ENCODE peak calls at places on chromosome 4, in nine cellular contexts. One of them, this sample, is unnamed.

GRCh38 chr4:173057906-173058305 is 110.7 kb upstream of the GALNT7 start:
- DNase-seq in A673: no peak
- DNase-seq in A549: no peak
- DNase-seq in SK-N-SH: no peak
- DNase-seq in AG04449: no peak
- DNase-seq in brain microvascular endothelial cell: peak; percentile 9
- DNase-seq in AG10803: no peak
- DNase-seq in AG04450: no peak
- DNase-seq in lower leg skin: no peak
- DNase-seq in this sample: no peak

GRCh38 chr4:57122959-57123358 is 12.8 kb upstream of the IGFBP7 start:
- DNase-seq in brain microvascular endothelial cell: no peak
- DNase-seq in A673: no peak
- DNase-seq in AG10803: no peak
- DNase-seq in A549: no peak
- DNase-seq in SK-N-SH: no peak
- DNase-seq in AG04449: no peak
- DNase-seq in AG04450: no peak
- DNase-seq in lower leg skin: no peak
- DNase-seq in this sample: no peak

GRCh38 chr4:54041100-54041499 is 23.3 kb downstream of the CHIC2 start:
- DNase-seq in AG10803: no peak
- DNase-seq in brain microvascular endothelial cell: no peak
- DNase-seq in A549: no peak
- DNase-seq in AG04450: no peak
- DNase-seq in SK-N-SH: no peak
- DNase-seq in lower leg skin: no peak
- DNase-seq in A673: no peak
- DNase-seq in AG04449: no peak
- DNase-seq in this sample: no peak

GRCh38 chr4:104571341-104571740 is 76.6 kb upstream of the CXXC4 start:
- DNase-seq in brain microvascular endothelial cell: no peak
- DNase-seq in AG04450: no peak
- DNase-seq in A673: no peak
- DNase-seq in AG04449: no peak
- DNase-seq in SK-N-SH: no peak
- DNase-seq in AG10803: no peak
- DNase-seq in lower leg skin: no peak
- DNase-seq in A549: peak; percentile 35
- DNase-seq in this sample: no peak

GRCh38 chr4:156547891-156548290 is 423.7 kb downstream of the PDGFC start:
- DNase-seq in SK-N-SH: no peak
- DNase-seq in AG04450: no peak
- DNase-seq in brain microvascular endothelial cell: no peak
- DNase-seq in A549: no peak
- DNase-seq in AG04449: no peak
- DNase-seq in A673: no peak
- DNase-seq in AG10803: no peak
- DNase-seq in lower leg skin: no peak
- DNase-seq in this sample: no peak

GRCh38 chr4:30855232-30855631 is 135.1 kb downstream of the PCDH7 start:
- DNase-seq in brain microvascular endothelial cell: no peak
- DNase-seq in AG04450: no peak
- DNase-seq in AG10803: no peak
- DNase-seq in A673: no peak
- DNase-seq in AG04449: no peak
- DNase-seq in lower leg skin: no peak
- DNase-seq in SK-N-SH: no peak
- DNase-seq in A549: no peak
- DNase-seq in this sample: no peak

GRCh38 chr4:78862314-78862737 is 76.9 kb downstream of the PAQR3 start:
- DNase-seq in A549: peak; percentile 16
- DNase-seq in lower leg skin: no peak
- DNase-seq in AG04449: no peak
- DNase-seq in SK-N-SH: no peak
- DNase-seq in AG04450: no peak
- DNase-seq in A673: no peak
- DNase-seq in brain microvascular endothelial cell: no peak
- DNase-seq in AG10803: no peak
- DNase-seq in this sample: no peak

GRCh38 chr4:1382776-1383727 is 23.2 kb downstream of the NKX1-1 start:
- DNase-seq in SK-N-SH: no peak
- DNase-seq in AG10803: no peak
- DNase-seq in AG04450: no peak
- DNase-seq in lower leg skin: no peak
- DNase-seq in brain microvascular endothelial cell: no peak
- DNase-seq in A549: no peak
- DNase-seq in A673: no peak
- DNase-seq in AG04449: no peak
- DNase-seq in this sample: no peak

GRCh38 chr4:69594382-69594781 is 45.1 kb downstream of the UGT2A2 start:
- DNase-seq in A549: no peak
- DNase-seq in brain microvascular endothelial cell: no peak
- DNase-seq in AG10803: no peak
- DNase-seq in A673: peak; percentile 0
- DNase-seq in AG04450: no peak
- DNase-seq in lower leg skin: no peak
- DNase-seq in AG04449: no peak
- DNase-seq in SK-N-SH: no peak
- DNase-seq in this sample: no peak

GRCh38 chr4:164866817-164867490 is 10.0 kb upstream of the APELA start:
- DNase-seq in AG04450: no peak
- DNase-seq in SK-N-SH: no peak
- DNase-seq in A549: no peak
- DNase-seq in brain microvascular endothelial cell: no peak
- DNase-seq in lower leg skin: no peak
- DNase-seq in A673: peak; percentile 78
- DNase-seq in AG04449: no peak
- DNase-seq in AG10803: peak; percentile 42
- DNase-seq in this sample: peak; percentile 6

GRCh38 chr4:110480741-110481271 is 4.9 kb downstream of the ENPEP start:
- DNase-seq in AG04450: no peak
- DNase-seq in SK-N-SH: no peak
- DNase-seq in A549: no peak
- DNase-seq in A673: no peak
- DNase-seq in AG04449: no peak
- DNase-seq in AG10803: peak; percentile 39
- DNase-seq in lower leg skin: no peak
- DNase-seq in brain microvascular endothelial cell: no peak
- DNase-seq in this sample: no peak

GRCh38 chr4:125097729-125098128 is 217.0 kb upstream of the FAT4 start:
- DNase-seq in lower leg skin: no peak
- DNase-seq in A549: no peak
- DNase-seq in A673: peak; percentile 86
- DNase-seq in AG10803: no peak
- DNase-seq in SK-N-SH: no peak
- DNase-seq in AG04450: no peak
- DNase-seq in AG04449: no peak
- DNase-seq in brain microvascular endothelial cell: no peak
- DNase-seq in this sample: no peak

GRCh38 chr4:81562093-81562492 is 90.4 kb upstream of the RASGEF1B start:
- DNase-seq in lower leg skin: no peak
- DNase-seq in AG04450: no peak
- DNase-seq in AG10803: no peak
- DNase-seq in SK-N-SH: no peak
- DNase-seq in brain microvascular endothelial cell: no peak
- DNase-seq in AG04449: no peak
- DNase-seq in A673: no peak
- DNase-seq in A549: no peak
- DNase-seq in this sample: peak; percentile 70

GRCh38 chr4:83503974-83504373 is 19.1 kb upstream of the ABRAXAS1 start:
- DNase-seq in AG10803: no peak
- DNase-seq in A673: no peak
- DNase-seq in AG04449: no peak
- DNase-seq in AG04450: no peak
- DNase-seq in lower leg skin: no peak
- DNase-seq in SK-N-SH: no peak
- DNase-seq in brain microvascular endothelial cell: no peak
- DNase-seq in A549: no peak
- DNase-seq in this sample: no peak

GRCh38 chr4:153205757-153206156 is 1.5 kb downstream of the TRIM2 start:
- DNase-seq in AG04449: no peak
- DNase-seq in A673: no peak
- DNase-seq in lower leg skin: no peak
- DNase-seq in A549: no peak
- DNase-seq in AG04450: no peak
- DNase-seq in brain microvascular endothelial cell: peak; percentile 31
- DNase-seq in AG10803: no peak
- DNase-seq in SK-N-SH: no peak
- DNase-seq in this sample: no peak

GRCh38 chr4:135267148-135267878 is 1065.7 kb upstream of the PABPC4L start:
- DNase-seq in AG10803: no peak
- DNase-seq in brain microvascular endothelial cell: no peak
- DNase-seq in AG04449: no peak
- DNase-seq in lower leg skin: no peak
- DNase-seq in A673: no peak
- DNase-seq in SK-N-SH: no peak
- DNase-seq in AG04450: no peak
- DNase-seq in A549: no peak
- DNase-seq in this sample: no peak

DNA sequence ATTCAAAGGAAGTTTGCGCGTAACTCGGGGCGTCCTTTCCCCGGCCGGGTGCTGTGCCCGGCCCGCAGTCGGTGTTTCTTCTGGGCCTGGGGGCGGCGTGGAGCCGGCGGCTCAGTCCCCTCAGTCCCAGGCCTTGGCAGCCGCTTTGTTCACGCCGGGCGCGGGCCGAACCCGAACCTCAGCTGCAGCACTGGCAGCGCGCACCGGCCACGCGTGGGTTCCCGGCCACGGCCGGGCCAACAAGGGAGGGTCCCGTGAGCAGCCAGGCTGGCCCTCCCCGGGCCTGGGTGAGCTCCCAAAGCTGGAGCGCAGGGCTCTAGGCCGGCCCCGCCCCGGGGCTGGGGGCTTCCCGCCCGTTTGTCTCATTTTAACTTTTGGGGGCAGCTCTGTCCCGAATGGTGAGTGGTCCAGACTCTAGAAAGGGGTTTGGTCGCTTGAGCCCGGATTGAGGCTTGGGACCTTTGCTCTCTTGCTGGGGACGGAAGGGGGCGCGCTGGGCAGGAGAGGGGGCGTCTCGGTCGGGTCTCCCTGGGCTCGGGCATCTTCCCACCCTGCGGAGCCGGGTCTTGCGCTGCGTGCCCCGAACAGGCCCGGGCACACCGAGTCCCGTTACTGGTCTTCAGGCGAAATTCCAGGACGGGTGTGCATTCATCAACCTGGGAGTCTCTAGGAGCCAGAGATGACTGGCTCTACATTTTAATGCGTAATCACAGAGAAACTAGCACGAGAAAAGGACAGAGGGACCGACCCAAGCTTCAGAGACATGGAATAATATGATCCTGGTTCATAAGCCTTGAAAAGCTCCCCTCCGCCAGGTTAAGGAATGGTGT is 177.1 kb downstream of the CBR4 start:
- DNase-seq in A673: no peak
- DNase-seq in SK-N-SH: peak; percentile 84
- DNase-seq in AG04450: no peak
- DNase-seq in AG10803: no peak
- DNase-seq in AG04449: no peak
- DNase-seq in lower leg skin: no peak
- DNase-seq in brain microvascular endothelial cell: no peak
- DNase-seq in A549: no peak
- DNase-seq in this sample: no peak
- TF ChIP-seq CTCF in A673: no peak
- TF ChIP-seq CTCF in SK-N-SH: peak; percentile 58
- TF ChIP-seq CTCF in AG04450: peak; percentile 45
- TF ChIP-seq CTCF in AG10803: peak; percentile 32
- TF ChIP-seq CTCF in AG04449: peak; percentile 52
- TF ChIP-seq CTCF in lower leg skin: no peak
- TF ChIP-seq CTCF in brain microvascular endothelial cell: peak; percentile 60
- TF ChIP-seq CTCF in A549: peak; percentile 26
- TF ChIP-seq CTCF in this sample: no peak

GRCh38 chr4:80268936-80269335 is 2.5 kb downstream of the FGF5 start:
- DNase-seq in A549: no peak
- DNase-seq in AG04450: no peak
- DNase-seq in A673: no peak
- DNase-seq in AG10803: no peak
- DNase-seq in SK-N-SH: no peak
- DNase-seq in lower leg skin: no peak
- DNase-seq in brain microvascular endothelial cell: no peak
- DNase-seq in AG04449: no peak
- DNase-seq in this sample: no peak
- H3K4me3 ChIP-seq in A549: no peak overlapping the region
- H3K4me3 ChIP-seq in AG04450: peak overlapping the region; percentile 63
- H3K4me3 ChIP-seq in A673: no peak overlapping the region
- H3K4me3 ChIP-seq in AG10803: peak overlapping the region; percentile 78
- H3K4me3 ChIP-seq in SK-N-SH: peak overlapping the region; percentile 91
- H3K4me3 ChIP-seq in lower leg skin: no peak overlapping the region
- H3K4me3 ChIP-seq in brain microvascular endothelial cell: peak overlapping the region; percentile 95
- H3K4me3 ChIP-seq in AG04449: peak overlapping the region; percentile 92
- H3K4me3 ChIP-seq in this sample: no peak overlapping the region

GRCh38 chr4:99784836-99785235 is 31.8 kb upstream of the DAPP1 start:
- DNase-seq in A549: no peak
- DNase-seq in AG10803: no peak
- DNase-seq in AG04450: no peak
- DNase-seq in lower leg skin: no peak
- DNase-seq in brain microvascular endothelial cell: no peak
- DNase-seq in A673: no peak
- DNase-seq in SK-N-SH: no peak
- DNase-seq in AG04449: no peak
- DNase-seq in this sample: no peak

DNA sequence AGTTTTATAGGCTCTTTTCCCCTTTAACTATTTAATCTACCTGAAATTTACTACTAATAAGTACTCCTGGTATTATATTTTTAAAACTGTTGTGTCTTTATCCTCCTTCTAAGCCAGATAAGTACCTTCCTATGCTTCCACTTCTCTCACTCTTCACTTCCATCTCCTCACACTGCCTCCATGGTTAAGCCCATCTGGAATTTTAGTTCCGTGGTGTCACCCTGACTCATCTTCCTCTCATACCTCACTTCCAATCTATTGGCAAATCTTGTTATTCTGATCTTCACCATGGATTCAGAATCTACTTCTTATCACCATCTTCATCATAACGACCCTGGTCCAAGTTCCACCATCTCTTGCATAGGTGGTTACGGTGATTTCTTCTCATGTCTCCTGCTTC is 32.7 kb upstream of the DAPP1 start:
- DNase-seq in AG04449: no peak
- DNase-seq in SK-N-SH: no peak
- DNase-seq in brain microvascular endothelial cell: no peak
- DNase-seq in A549: no peak
- DNase-seq in lower leg skin: no peak
- DNase-seq in AG04450: no peak
- DNase-seq in AG10803: no peak
- DNase-seq in A673: no peak
- DNase-seq in this sample: no peak
- TF ChIP-seq CTCF in AG04449: no peak
- TF ChIP-seq CTCF in SK-N-SH: no peak
- TF ChIP-seq CTCF in brain microvascular endothelial cell: no peak
- TF ChIP-seq CTCF in A549: no peak
- TF ChIP-seq CTCF in lower leg skin: no peak
- TF ChIP-seq CTCF in AG04450: no peak
- TF ChIP-seq CTCF in AG10803: no peak
- TF ChIP-seq CTCF in A673: no peak
- TF ChIP-seq CTCF in this sample: no peak

DNA sequence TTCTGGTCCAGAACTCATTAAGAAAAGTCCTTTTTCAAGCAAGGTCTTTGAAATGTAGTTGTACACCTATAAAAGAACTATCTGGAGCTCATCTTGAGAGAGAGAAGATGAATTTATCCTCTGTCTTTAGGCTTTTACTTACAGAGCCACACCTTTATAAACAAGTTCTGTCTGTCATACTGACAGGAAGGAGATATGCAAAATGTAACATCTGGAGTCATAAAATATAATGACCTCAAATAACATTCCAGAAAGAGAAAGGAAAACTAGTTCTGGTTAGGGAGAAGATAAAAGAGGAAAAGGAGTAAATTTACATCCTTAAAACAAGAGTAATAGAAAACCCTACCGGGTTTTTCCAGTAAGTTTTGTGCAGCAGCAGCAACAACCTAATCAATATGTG is 1.3 kb downstream of the INPP4B start:
- DNase-seq in A673: no peak
- DNase-seq in A549: no peak
- DNase-seq in AG04449: no peak
- DNase-seq in AG04450: no peak
- DNase-seq in SK-N-SH: no peak
- DNase-seq in AG10803: no peak
- DNase-seq in lower leg skin: no peak
- DNase-seq in brain microvascular endothelial cell: no peak
- DNase-seq in this sample: no peak
- H3K4me3 ChIP-seq in A673: no peak overlapping the region
- H3K4me3 ChIP-seq in A549: peak overlapping the region; percentile 68
- H3K4me3 ChIP-seq in AG04449: no peak overlapping the region
- H3K4me3 ChIP-seq in AG04450: no peak overlapping the region
- H3K4me3 ChIP-seq in SK-N-SH: no peak overlapping the region
- H3K4me3 ChIP-seq in AG10803: peak overlapping the region; percentile 78
- H3K4me3 ChIP-seq in lower leg skin: no peak overlapping the region
- H3K4me3 ChIP-seq in brain microvascular endothelial cell: no peak overlapping the region
- H3K4me3 ChIP-seq in this sample: no peak overlapping the region